ENCODE peak calls at places on chromosomes 6 and 20, in five cellular contexts. K is CD8-positive, alpha-beta T cell; H is hepatocyte; N is pancreas; O is AG09309. T is an unnamed sample.

GRCh38 chr6:29376003-29376402 is 912 bp upstream of the OR12D3 start:
- DNase-seq in K (no peak), N (no peak), O (no peak), H (peak; percentile 26), T (no peak)

GRCh38 chr20:34526466-34526865 is 10.2 kb downstream of the DYNLRB1 start:
- DNase-seq in H (no peak), N (no peak), K (no peak), O (no peak), T (no peak)

GRCh38 chr6:30329331-30329730 is 2.6 kb downstream of the TRIM39 start:
- DNase-seq in O (no peak), K (no peak), H (no peak), N (no peak), T (peak; percentile 45)

GRCh38 chr6:131258816-131259476 is 123.7 kb downstream of the AKAP7 start:
- DNase-seq in H (peak; percentile 77), K (no peak), N (no peak), O (no peak), T (no peak)

GRCh38 chr6:37705239-37706051 is 7.8 kb upstream of the MDGA1 start:
- DNase-seq in K (peak; percentile 83), H (peak; percentile 90), N (peak; percentile 47), O (no peak), T (no peak)

GRCh38 chr20:49562341-49563014 is 5.5 kb downstream of the PTGIS start:
- DNase-seq in H (peak; percentile 41), O (no peak), K (no peak), N (no peak), T (peak; percentile 20)

GRCh38 chr6:54111341-54111740 is at the start of gene MLIP:
- DNase-seq in K (no peak), H (no peak), O (no peak), N (no peak), T (no peak)

GRCh38 chr6:6885521-6886088 is 222.2 kb upstream of the RREB1 start:
- DNase-seq in N (no peak), K (no peak), H (no peak), O (no peak), T (peak; percentile 93)

GRCh38 chr20:9353180-9353915 is 161.0 kb upstream of the LAMP5 start:
- DNase-seq in H (peak; percentile 8), K (no peak), O (no peak), N (no peak), T (no peak)

GRCh38 chr6:137165375-137166246 is 7.8 kb downstream of the IL22RA2 start:
- DNase-seq in H (no peak), N (peak; percentile 27), O (no peak), K (no peak), T (no peak)

GRCh38 chr6:4059115-4059777 is 19.7 kb downstream of the FAM217A start:
- DNase-seq in O (peak; percentile 50), N (no peak), K (peak; percentile 68), H (peak; percentile 24), T (no peak)

GRCh38 chr6:31122803-31123706 is 2.8 kb upstream of the CDSN start:
- DNase-seq in H (peak; percentile 83), K (no peak), N (peak; percentile 76), O (peak; percentile 69), T (no peak)

GRCh38 chr6:10585232-10585887 is 64.2 kb downstream of the GCNT2 start:
- DNase-seq in N (no peak), H (peak; percentile 36), K (no peak), O (no peak), T (no peak)

GRCh38 chr20:17542993-17543412 is 11.8 kb upstream of the BFSP1 start:
- DNase-seq in H (no peak), K (no peak), O (peak; percentile 76), N (no peak), T (no peak)

GRCh38 chr6:2961971-2962370 is 9.4 kb downstream of the SERPINB6 start:
- DNase-seq in O (no peak), K (no peak), N (peak; percentile 84), H (peak; percentile 73), T (no peak)

GRCh38 chr6:154497118-154497517 is 13.4 kb downstream of the CNKSR3 start:
- DNase-seq in O (no peak), N (no peak), H (no peak), K (no peak), T (no peak)

GRCh38 chr6:88913471-88913870 is 49.9 kb downstream of the RNGTT start:
- DNase-seq in K (no peak), O (no peak), N (no peak), H (no peak), T (no peak)

GRCh38 chr6:130696806-130697205 is 130.4 kb upstream of the SMLR1 start:
- DNase-seq in H (no peak), O (no peak), N (no peak), K (no peak), T (no peak)

GRCh38 chr6:5634525-5634924 is 372.2 kb downstream of the NRN1 start:
- DNase-seq in N (no peak), H (no peak), K (no peak), O (no peak), T (no peak)

GRCh38 chr6:125183391-125183790 is 29.8 kb downstream of the TPD52L1 start:
- DNase-seq in H (no peak), K (no peak), N (no peak), O (no peak), T (no peak)
- TF ChIP-seq CTCF in H (no peak), K (no peak), N (no peak), O (no peak), T (no peak)

GRCh38 chr20:2236266-2236665 is 59.5 kb upstream of the TGM3 start:
- DNase-seq in K (no peak), H (no peak), N (no peak), O (no peak), T (no peak)

GRCh38 chr20:2238601-2239000 is 57.2 kb upstream of the TGM3 start:
- DNase-seq in O (no peak), H (no peak), N (no peak), K (no peak), T (no peak)

GRCh38 chr20:2234788-2235187 is 61.0 kb upstream of the TGM3 start:
- DNase-seq in O (no peak), H (no peak), N (no peak), K (no peak), T (no peak)

GRCh38 chr20:2240835-2241234 is 55.0 kb upstream of the TGM3 start:
- DNase-seq in O (no peak), N (no peak), K (no peak), H (no peak), T (no peak)

DNA sequence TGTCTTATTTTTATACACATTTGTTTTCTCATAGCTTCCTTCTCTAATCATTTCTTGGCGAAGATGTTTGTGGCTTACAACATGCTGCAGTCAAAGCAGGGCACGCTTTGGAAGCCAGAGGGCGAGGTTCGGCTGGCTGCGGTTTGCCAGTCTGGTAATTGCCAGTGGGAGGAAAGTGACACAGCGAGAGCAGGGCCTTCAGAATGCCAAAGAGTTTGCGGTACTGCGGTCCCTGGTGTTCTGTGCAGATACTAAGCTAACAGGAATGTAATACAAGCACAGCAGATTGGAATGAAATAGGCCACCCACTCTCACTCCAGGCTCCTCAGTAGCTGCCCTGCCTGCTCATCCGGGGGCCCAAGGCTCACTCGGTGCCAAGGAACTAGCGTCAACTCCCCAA is 58.7 kb upstream of the TGM3 start:
- DNase-seq in O (peak; percentile 99), N (peak; percentile 6), H (peak; percentile 27), K (no peak), T (no peak)
- TF ChIP-seq CTCF in O (peak; percentile 48), N (no peak), H (peak; percentile 21), K (no peak), T (peak; percentile 8)

GRCh38 chr6:150667977-150668716 is 68.5 kb downstream of the PLEKHG1 start:
- DNase-seq in O (peak; percentile 59), N (peak; percentile 79), K (no peak), H (peak; percentile 90), T (no peak)
- TF ChIP-seq CTCF in O (no peak), N (no peak), K (no peak), H (peak; percentile 47), T (no peak)

GRCh38 chr20:63254536-63255384 is 497 bp upstream of the NKAIN4 start:
- DNase-seq in O (no peak), H (no peak), K (no peak), N (no peak), T (no peak)
- TF ChIP-seq CTCF in O (no peak), H (peak; percentile 22), K (no peak), N (no peak), T (no peak)

DNA sequence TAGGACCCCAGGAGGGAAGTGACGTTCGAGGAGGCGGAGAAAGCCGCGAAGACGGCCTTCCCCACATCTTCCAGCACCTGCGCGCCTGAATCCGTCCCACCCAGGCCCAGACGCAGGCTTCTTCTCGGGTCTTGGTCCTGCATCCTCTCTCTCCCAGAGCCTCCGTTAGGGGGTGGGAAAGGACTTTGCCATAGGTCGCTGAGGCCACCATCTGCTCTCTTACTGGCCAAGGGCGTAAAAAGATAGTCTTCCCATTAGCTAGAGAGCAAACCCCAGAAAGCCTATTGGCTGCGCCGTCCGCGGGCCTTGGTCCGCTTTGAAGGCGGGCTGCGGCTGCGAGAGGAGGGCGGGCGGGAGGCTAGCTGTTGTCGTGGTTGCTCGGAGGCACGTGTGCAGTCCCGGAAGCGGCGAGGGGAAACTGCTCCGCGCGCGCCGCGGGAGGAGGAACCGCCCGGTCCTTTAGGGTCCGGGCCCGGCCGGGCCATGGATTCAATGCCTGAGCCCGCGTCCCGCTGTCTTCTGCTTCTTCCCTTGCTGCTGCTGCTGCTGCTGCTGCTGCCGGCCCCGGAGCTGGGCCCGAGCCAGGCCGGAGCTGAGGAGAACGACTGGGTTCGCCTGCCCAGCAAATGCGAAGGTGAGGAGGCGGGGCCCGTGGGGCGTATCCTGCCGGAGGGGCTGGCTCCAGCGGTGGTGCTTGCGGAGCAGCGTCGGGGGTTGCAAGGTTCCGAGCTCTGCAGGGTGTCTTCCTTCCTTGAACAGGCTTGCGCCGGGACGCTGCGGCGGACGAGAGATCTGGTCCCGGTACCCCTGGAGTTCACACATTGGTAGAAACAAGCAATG is at the start of gene CNPY3:
- DNase-seq in N (peak; percentile 93), K (peak; percentile 96), H (peak; percentile 96), O (peak; percentile 81), T (peak; percentile 92)
- TF ChIP-seq CTCF in N (no peak), K (no peak), H (no peak), O (no peak), T (no peak)

DNA sequence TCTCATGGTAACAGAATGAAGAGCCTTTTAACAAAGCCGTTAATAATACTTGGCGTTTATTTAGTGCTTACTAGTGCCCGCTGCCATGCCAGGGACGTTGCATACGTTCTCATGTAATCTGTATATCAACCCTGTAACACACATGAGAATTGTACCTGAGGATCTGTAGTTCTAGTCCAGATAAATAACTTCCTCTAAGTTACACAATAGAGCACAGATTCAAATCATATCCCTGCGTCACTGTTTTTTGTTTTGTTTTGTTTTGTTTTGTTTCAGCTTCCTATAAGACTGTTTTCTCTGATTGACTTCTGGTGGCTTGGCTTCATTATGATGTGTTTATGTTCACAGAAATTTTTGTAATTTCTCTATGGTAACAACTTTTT is 553 bp downstream of the ZSCAN16 start:
- DNase-seq in O (no peak), K (no peak), H (no peak), N (no peak), T (no peak)
- TF ChIP-seq CTCF in O (no peak), K (no peak), H (no peak), N (no peak), T (no peak)

DNA sequence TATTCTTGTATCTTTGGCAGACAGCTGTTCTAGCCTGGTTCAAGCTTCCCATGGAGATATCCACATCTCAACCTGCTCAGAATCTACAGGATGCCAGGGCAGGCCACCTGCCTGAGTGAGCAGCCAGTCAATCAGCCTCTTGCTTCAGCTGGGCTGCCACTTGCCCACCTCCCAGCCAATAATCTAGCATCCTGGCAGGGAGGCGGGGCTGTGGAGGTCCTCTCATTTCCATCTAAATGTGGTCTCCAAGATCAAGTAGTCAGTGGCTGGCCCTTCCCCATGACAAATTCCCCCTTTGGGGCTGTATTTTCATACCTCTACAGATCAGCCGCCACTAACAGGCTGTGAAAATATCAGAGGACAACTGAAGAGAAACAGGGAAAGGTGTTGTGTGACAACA is 33.0 kb upstream of the SPDEF start:
- DNase-seq in H (no peak), K (no peak), O (no peak), N (no peak), T (no peak)
- TF ChIP-seq CTCF in H (no peak), K (no peak), O (no peak), N (no peak), T (no peak)